ENCODE peak calls at places on chromosomes 16 and 17, in eight cellular contexts. One of them, this sample, is unnamed.

GRCh38 chr16:47578573-47578972 is 117.4 kb downstream of the PHKB start:
- DNase-seq in thoracic aorta: no peak
- DNase-seq in neural crest cell: no peak
- DNase-seq in Calu3: no peak
- DNase-seq in lung: no peak
- DNase-seq in Kasumi-1: no peak
- DNase-seq in HT-29: no peak
- DNase-seq in activated CD4-positive, alpha-beta T cell treated with anti-CD3 and anti-CD28 coated beads for 48 hours: no peak
- DNase-seq in this sample: no peak

GRCh38 chr17:58387834-58388233 is 29.5 kb downstream of the RNF43 start:
- DNase-seq in lung: no peak
- DNase-seq in Calu3: peak
- DNase-seq in thoracic aorta: no peak
- DNase-seq in neural crest cell: no peak
- DNase-seq in Kasumi-1: no peak
- DNase-seq in HT-29: peak
- DNase-seq in activated CD4-positive, alpha-beta T cell treated with anti-CD3 and anti-CD28 coated beads for 48 hours: peak
- DNase-seq in this sample: no peak

GRCh38 chr16:86074651-86075487 is 175.9 kb downstream of the IRF8 start:
- DNase-seq in thoracic aorta: no peak
- DNase-seq in lung: no peak
- DNase-seq in HT-29: no peak
- DNase-seq in neural crest cell: peak
- DNase-seq in activated CD4-positive, alpha-beta T cell treated with anti-CD3 and anti-CD28 coated beads for 48 hours: no peak
- DNase-seq in Calu3: no peak
- DNase-seq in Kasumi-1: no peak
- DNase-seq in this sample: no peak

GRCh38 chr17:7407483-7408231 is at the start of gene NLGN2:
- DNase-seq in activated CD4-positive, alpha-beta T cell treated with anti-CD3 and anti-CD28 coated beads for 48 hours: no peak
- DNase-seq in Kasumi-1: no peak
- DNase-seq in Calu3: no peak
- DNase-seq in HT-29: no peak
- DNase-seq in thoracic aorta: no peak
- DNase-seq in neural crest cell: no peak
- DNase-seq in lung: no peak
- DNase-seq in this sample: no peak

GRCh38 chr16:86567701-86568571 is 1.3 kb downstream of the FOXC2 start:
- DNase-seq in lung: no peak
- DNase-seq in thoracic aorta: no peak
- DNase-seq in neural crest cell: no peak
- DNase-seq in Kasumi-1: no peak
- DNase-seq in HT-29: no peak
- DNase-seq in Calu3: peak
- DNase-seq in activated CD4-positive, alpha-beta T cell treated with anti-CD3 and anti-CD28 coated beads for 48 hours: no peak
- DNase-seq in this sample: no peak

GRCh38 chr16:72380283-72380682 is 208.3 kb upstream of the PMFBP1 start:
- DNase-seq in Calu3: no peak
- DNase-seq in activated CD4-positive, alpha-beta T cell treated with anti-CD3 and anti-CD28 coated beads for 48 hours: no peak
- DNase-seq in neural crest cell: no peak
- DNase-seq in thoracic aorta: no peak
- DNase-seq in lung: no peak
- DNase-seq in Kasumi-1: no peak
- DNase-seq in HT-29: no peak
- DNase-seq in this sample: no peak

GRCh38 chr16:14501331-14502255 is 128.5 kb downstream of the PARN start:
- DNase-seq in neural crest cell: no peak
- DNase-seq in thoracic aorta: peak
- DNase-seq in Kasumi-1: no peak
- DNase-seq in HT-29: peak
- DNase-seq in lung: peak
- DNase-seq in Calu3: peak
- DNase-seq in activated CD4-positive, alpha-beta T cell treated with anti-CD3 and anti-CD28 coated beads for 48 hours: no peak
- DNase-seq in this sample: peak

GRCh38 chr16:83914091-83914710 is 15.3 kb downstream of the MLYCD start:
- DNase-seq in thoracic aorta: no peak
- DNase-seq in lung: no peak
- DNase-seq in HT-29: no peak
- DNase-seq in activated CD4-positive, alpha-beta T cell treated with anti-CD3 and anti-CD28 coated beads for 48 hours: no peak
- DNase-seq in neural crest cell: no peak
- DNase-seq in Kasumi-1: no peak
- DNase-seq in Calu3: no peak
- DNase-seq in this sample: no peak

GRCh38 chr16:10920726-10921427 is 21.4 kb downstream of the DEXI start:
- DNase-seq in Calu3: no peak
- DNase-seq in activated CD4-positive, alpha-beta T cell treated with anti-CD3 and anti-CD28 coated beads for 48 hours: no peak
- DNase-seq in neural crest cell: no peak
- DNase-seq in HT-29: no peak
- DNase-seq in thoracic aorta: no peak
- DNase-seq in Kasumi-1: no peak
- DNase-seq in lung: no peak
- DNase-seq in this sample: no peak

GRCh38 chr17:57806083-57806830 is 43.6 kb downstream of the MRPS23 start:
- DNase-seq in neural crest cell: no peak
- DNase-seq in Kasumi-1: no peak
- DNase-seq in thoracic aorta: no peak
- DNase-seq in HT-29: no peak
- DNase-seq in activated CD4-positive, alpha-beta T cell treated with anti-CD3 and anti-CD28 coated beads for 48 hours: no peak
- DNase-seq in Calu3: no peak
- DNase-seq in lung: no peak
- DNase-seq in this sample: no peak

GRCh38 chr17:17780941-17781590 is 55.7 kb downstream of the SREBF1 start:
- DNase-seq in Kasumi-1: peak
- DNase-seq in thoracic aorta: no peak
- DNase-seq in neural crest cell: peak
- DNase-seq in Calu3: peak
- DNase-seq in activated CD4-positive, alpha-beta T cell treated with anti-CD3 and anti-CD28 coated beads for 48 hours: no peak
- DNase-seq in lung: no peak
- DNase-seq in HT-29: peak
- DNase-seq in this sample: no peak

GRCh38 chr17:17897442-17897841 is 60.7 kb upstream of the SREBF1 start:
- DNase-seq in thoracic aorta: no peak
- DNase-seq in Calu3: no peak
- DNase-seq in lung: no peak
- DNase-seq in Kasumi-1: no peak
- DNase-seq in activated CD4-positive, alpha-beta T cell treated with anti-CD3 and anti-CD28 coated beads for 48 hours: no peak
- DNase-seq in HT-29: no peak
- DNase-seq in neural crest cell: no peak
- DNase-seq in this sample: no peak

GRCh38 chr17:17774009-17774881 is 62.5 kb downstream of the SREBF1 start:
- DNase-seq in thoracic aorta: no peak
- DNase-seq in Calu3: no peak
- DNase-seq in HT-29: peak
- DNase-seq in neural crest cell: no peak
- DNase-seq in Kasumi-1: no peak
- DNase-seq in lung: no peak
- DNase-seq in activated CD4-positive, alpha-beta T cell treated with anti-CD3 and anti-CD28 coated beads for 48 hours: peak
- DNase-seq in this sample: peak

GRCh38 chr17:41967141-41967920 is 736 bp downstream of the CNP start:
- DNase-seq in HT-29: peak
- DNase-seq in thoracic aorta: no peak
- DNase-seq in Kasumi-1: peak
- DNase-seq in activated CD4-positive, alpha-beta T cell treated with anti-CD3 and anti-CD28 coated beads for 48 hours: peak
- DNase-seq in Calu3: peak
- DNase-seq in lung: no peak
- DNase-seq in neural crest cell: peak
- DNase-seq in this sample: peak

GRCh38 chr17:32516450-32516849 is 29.7 kb downstream of the CDK5R1 start:
- DNase-seq in thoracic aorta: no peak
- DNase-seq in neural crest cell: no peak
- DNase-seq in Calu3: no peak
- DNase-seq in Kasumi-1: no peak
- DNase-seq in activated CD4-positive, alpha-beta T cell treated with anti-CD3 and anti-CD28 coated beads for 48 hours: no peak
- DNase-seq in HT-29: no peak
- DNase-seq in lung: no peak
- DNase-seq in this sample: peak

GRCh38 chr16:9901-10665 is 43.3 kb downstream of the POLR3K start:
- DNase-seq in Kasumi-1: no peak
- DNase-seq in HT-29: no peak
- DNase-seq in thoracic aorta: no peak
- DNase-seq in Calu3: no peak
- DNase-seq in activated CD4-positive, alpha-beta T cell treated with anti-CD3 and anti-CD28 coated beads for 48 hours: peak
- DNase-seq in neural crest cell: no peak
- DNase-seq in lung: no peak
- DNase-seq in this sample: peak

GRCh38 chr16:73240928-73241327 is 193.0 kb upstream of the ZFHX3 start:
- DNase-seq in lung: no peak
- DNase-seq in activated CD4-positive, alpha-beta T cell treated with anti-CD3 and anti-CD28 coated beads for 48 hours: no peak
- DNase-seq in neural crest cell: no peak
- DNase-seq in thoracic aorta: no peak
- DNase-seq in Calu3: no peak
- DNase-seq in Kasumi-1: no peak
- DNase-seq in HT-29: no peak
- DNase-seq in this sample: no peak

GRCh38 chr16:15765880-15766279 is 90.9 kb downstream of the MYH11 start:
- DNase-seq in Calu3: peak
- DNase-seq in Kasumi-1: peak
- DNase-seq in neural crest cell: peak
- DNase-seq in HT-29: peak
- DNase-seq in activated CD4-positive, alpha-beta T cell treated with anti-CD3 and anti-CD28 coated beads for 48 hours: peak
- DNase-seq in thoracic aorta: no peak
- DNase-seq in lung: no peak
- DNase-seq in this sample: peak

GRCh38 chr17:4947411-4948165 is 742 bp downstream of the PFN1 start:
- DNase-seq in thoracic aorta: no peak
- DNase-seq in Calu3: peak
- DNase-seq in Kasumi-1: peak
- DNase-seq in activated CD4-positive, alpha-beta T cell treated with anti-CD3 and anti-CD28 coated beads for 48 hours: peak
- DNase-seq in HT-29: peak
- DNase-seq in neural crest cell: peak
- DNase-seq in lung: peak
- DNase-seq in this sample: peak

GRCh38 chr17:65163990-65164495 is 26.9 kb downstream of the RGS9 start:
- DNase-seq in thoracic aorta: no peak
- DNase-seq in activated CD4-positive, alpha-beta T cell treated with anti-CD3 and anti-CD28 coated beads for 48 hours: peak
- DNase-seq in HT-29: peak
- DNase-seq in Kasumi-1: peak
- DNase-seq in lung: no peak
- DNase-seq in Calu3: peak
- DNase-seq in neural crest cell: no peak
- DNase-seq in this sample: no peak

GRCh38 chr16:24977673-24978065 is 37.5 kb downstream of the ARHGAP17 start:
- DNase-seq in lung: no peak
- DNase-seq in activated CD4-positive, alpha-beta T cell treated with anti-CD3 and anti-CD28 coated beads for 48 hours: no peak
- DNase-seq in HT-29: no peak
- DNase-seq in neural crest cell: no peak
- DNase-seq in Calu3: no peak
- DNase-seq in Kasumi-1: no peak
- DNase-seq in thoracic aorta: no peak
- DNase-seq in this sample: no peak

GRCh38 chr16:57873218-57873617 is 70.9 kb upstream of the KIFC3 start:
- DNase-seq in neural crest cell: no peak
- DNase-seq in lung: no peak
- DNase-seq in HT-29: no peak
- DNase-seq in Kasumi-1: no peak
- DNase-seq in thoracic aorta: no peak
- DNase-seq in Calu3: no peak
- DNase-seq in activated CD4-positive, alpha-beta T cell treated with anti-CD3 and anti-CD28 coated beads for 48 hours: no peak
- DNase-seq in this sample: no peak

GRCh38 chr17:67830440-67830839 is 5.1 kb downstream of the BPTF start:
- DNase-seq in neural crest cell: no peak
- DNase-seq in lung: no peak
- DNase-seq in thoracic aorta: no peak
- DNase-seq in activated CD4-positive, alpha-beta T cell treated with anti-CD3 and anti-CD28 coated beads for 48 hours: no peak
- DNase-seq in HT-29: no peak
- DNase-seq in Kasumi-1: no peak
- DNase-seq in Calu3: no peak
- DNase-seq in this sample: peak

GRCh38 chr17:17154981-17155380 is 51.2 kb downstream of the PLD6 start:
- DNase-seq in activated CD4-positive, alpha-beta T cell treated with anti-CD3 and anti-CD28 coated beads for 48 hours: no peak
- DNase-seq in thoracic aorta: no peak
- DNase-seq in Kasumi-1: no peak
- DNase-seq in Calu3: no peak
- DNase-seq in lung: no peak
- DNase-seq in HT-29: no peak
- DNase-seq in neural crest cell: no peak
- DNase-seq in this sample: no peak

GRCh38 chr16:588639-588888 is 1.3 kb upstream of the RAB40C start:
- DNase-seq in lung: no peak
- DNase-seq in thoracic aorta: peak
- DNase-seq in activated CD4-positive, alpha-beta T cell treated with anti-CD3 and anti-CD28 coated beads for 48 hours: no peak
- DNase-seq in HT-29: peak
- DNase-seq in Kasumi-1: no peak
- DNase-seq in Calu3: peak
- DNase-seq in neural crest cell: peak
- DNase-seq in this sample: peak

GRCh38 chr16:4085405-4085970 is 30.8 kb downstream of the ADCY9 start:
- DNase-seq in HT-29: peak
- DNase-seq in lung: no peak
- DNase-seq in Calu3: peak
- DNase-seq in activated CD4-positive, alpha-beta T cell treated with anti-CD3 and anti-CD28 coated beads for 48 hours: no peak
- DNase-seq in thoracic aorta: no peak
- DNase-seq in neural crest cell: no peak
- DNase-seq in Kasumi-1: no peak
- DNase-seq in this sample: no peak

GRCh38 chr17:42286411-42287295 is 1.6 kb upstream of the STAT5A start:
- DNase-seq in neural crest cell: no peak
- DNase-seq in thoracic aorta: no peak
- DNase-seq in lung: no peak
- DNase-seq in Calu3: no peak
- DNase-seq in activated CD4-positive, alpha-beta T cell treated with anti-CD3 and anti-CD28 coated beads for 48 hours: no peak
- DNase-seq in HT-29: no peak
- DNase-seq in Kasumi-1: peak
- DNase-seq in this sample: no peak

GRCh38 chr17:29369831-29370735 is 20.1 kb upstream of the TAOK1 start:
- DNase-seq in Calu3: peak
- DNase-seq in Kasumi-1: peak
- DNase-seq in neural crest cell: peak
- DNase-seq in thoracic aorta: no peak
- DNase-seq in HT-29: peak
- DNase-seq in activated CD4-positive, alpha-beta T cell treated with anti-CD3 and anti-CD28 coated beads for 48 hours: peak
- DNase-seq in lung: peak
- DNase-seq in this sample: peak

GRCh38 chr17:47714773-47715396 is 18.2 kb upstream of the TBX21 start:
- DNase-seq in Kasumi-1: no peak
- DNase-seq in thoracic aorta: no peak
- DNase-seq in activated CD4-positive, alpha-beta T cell treated with anti-CD3 and anti-CD28 coated beads for 48 hours: no peak
- DNase-seq in neural crest cell: no peak
- DNase-seq in HT-29: no peak
- DNase-seq in lung: no peak
- DNase-seq in Calu3: no peak
- DNase-seq in this sample: no peak

GRCh38 chr17:50146927-50147640 is 3.4 kb downstream of the PPP1R9B start:
- DNase-seq in Calu3: no peak
- DNase-seq in neural crest cell: no peak
- DNase-seq in Kasumi-1: no peak
- DNase-seq in thoracic aorta: no peak
- DNase-seq in activated CD4-positive, alpha-beta T cell treated with anti-CD3 and anti-CD28 coated beads for 48 hours: no peak
- DNase-seq in lung: no peak
- DNase-seq in HT-29: peak
- DNase-seq in this sample: no peak

GRCh38 chr17:6681671-6682070 is 30.1 kb downstream of the C17orf100 start:
- DNase-seq in neural crest cell: no peak
- DNase-seq in Kasumi-1: no peak
- DNase-seq in thoracic aorta: no peak
- DNase-seq in lung: no peak
- DNase-seq in activated CD4-positive, alpha-beta T cell treated with anti-CD3 and anti-CD28 coated beads for 48 hours: no peak
- DNase-seq in Calu3: no peak
- DNase-seq in HT-29: no peak
- DNase-seq in this sample: no peak

GRCh38 chr17:15351487-15351840 is 10.1 kb upstream of the TEKT3 start:
- DNase-seq in neural crest cell: no peak
- DNase-seq in thoracic aorta: no peak
- DNase-seq in lung: no peak
- DNase-seq in activated CD4-positive, alpha-beta T cell treated with anti-CD3 and anti-CD28 coated beads for 48 hours: no peak
- DNase-seq in Calu3: no peak
- DNase-seq in HT-29: no peak
- DNase-seq in Kasumi-1: no peak
- DNase-seq in this sample: no peak

GRCh38 chr17:47810200-47810821 is 11.3 kb downstream of the OSBPL7 start:
- DNase-seq in HT-29: peak
- DNase-seq in Calu3: peak
- DNase-seq in neural crest cell: no peak
- DNase-seq in lung: peak
- DNase-seq in activated CD4-positive, alpha-beta T cell treated with anti-CD3 and anti-CD28 coated beads for 48 hours: peak
- DNase-seq in Kasumi-1: no peak
- DNase-seq in thoracic aorta: no peak
- DNase-seq in this sample: peak